ENCODE peak calls at places on chromosomes 13 and 19, in five cellular contexts. F is HCT116, U is H1, O is SK-N-SH, J is GM12878. S is an unnamed sample.

GRCh38 chr19:41351339-41352245 is 2.1 kb downstream of the TGFB1 start:
- DNase-seq in U (peak), J (no peak), O (peak), F (no peak), S (no peak)

GRCh38 chr13:70769771-70770326 is 661.6 kb upstream of the KLHL1 start:
- DNase-seq in U (no peak), J (no peak), F (no peak), O (peak), S (no peak)

GRCh38 chr13:87859261-87859660 is 188.1 kb downstream of the SLITRK5 start:
- DNase-seq in O (no peak), U (no peak), F (no peak), J (no peak), S (no peak)

GRCh38 chr19:36244066-36244465 is 29.2 kb downstream of the ZNF146 start:
- DNase-seq in U (peak), J (no peak), F (no peak), O (no peak), S (no peak)

GRCh38 chr13:113660066-113660465 is 2.1 kb upstream of the ATP4B start:
- DNase-seq in U (no peak), O (no peak), J (no peak), F (no peak), S (no peak)

GRCh38 chr19:55437410-55437809 is 5.7 kb downstream of the SHISA7 start:
- DNase-seq in J (no peak), F (peak), O (no peak), U (peak), S (peak)

GRCh38 chr19:55069137-55069858 is 6.3 kb upstream of the RDH13 start:
- DNase-seq in J (no peak), U (peak), F (no peak), O (peak), S (peak)

GRCh38 chr13:47326061-47326460 is 429.2 kb upstream of the HTR2A start:
- DNase-seq in F (no peak), J (no peak), O (no peak), U (no peak), S (no peak)

GRCh38 chr13:105937451-105937850 is 598.0 kb downstream of the EFNB2 start:
- DNase-seq in U (no peak), O (peak), F (no peak), J (no peak), S (no peak)

GRCh38 chr19:8240274-8241229 is 31.4 kb downstream of the CERS4 start:
- DNase-seq in F (peak), J (peak), O (peak), U (peak), S (peak)

DNA sequence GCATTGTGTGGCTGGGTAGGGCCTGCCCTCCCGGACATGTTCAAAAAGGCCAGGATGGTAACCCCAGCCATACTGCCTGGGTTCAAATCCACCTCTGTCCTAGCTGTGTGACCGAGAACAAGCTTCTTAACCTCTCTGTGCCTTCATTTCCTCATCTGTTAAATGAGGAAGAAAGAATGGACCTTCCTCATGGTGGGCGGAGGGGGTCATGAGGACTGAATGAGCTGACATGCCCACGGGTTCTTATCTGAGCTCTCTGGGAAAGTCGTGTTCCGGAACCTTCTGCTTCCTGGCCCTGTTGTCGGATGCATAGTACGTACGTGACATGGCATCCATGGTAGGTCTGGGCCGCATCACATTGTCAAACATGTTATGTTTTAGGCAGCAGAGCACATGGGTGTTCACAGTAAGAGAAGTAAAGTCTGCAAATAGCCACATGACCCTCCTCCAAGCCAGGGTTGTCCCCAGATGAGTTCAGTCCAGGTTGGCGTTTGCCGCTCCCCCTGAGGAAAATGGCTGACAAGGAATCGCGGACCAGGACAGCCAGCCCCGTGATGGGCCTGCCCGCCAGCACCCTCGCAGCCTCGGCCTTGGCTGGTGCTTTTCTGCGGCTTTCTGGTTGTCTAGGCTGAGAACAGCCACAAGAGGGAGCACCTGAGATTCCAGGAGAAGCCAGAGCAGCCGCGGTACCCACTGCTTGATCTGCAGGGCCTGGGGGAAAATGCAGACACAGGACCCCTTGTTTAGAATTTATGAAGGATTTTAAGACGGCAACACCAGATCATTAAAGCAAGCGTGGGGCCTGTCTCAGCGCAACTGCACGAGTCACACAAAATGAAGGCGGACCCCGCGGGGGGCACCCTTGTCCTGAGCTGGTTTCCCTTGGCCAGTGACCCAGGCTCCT is 2.4 kb upstream of the NTN5 start:
- DNase-seq in U (peak), J (no peak), O (peak), F (peak), S (peak)
- TF ChIP-seq JUND in U (peak), J (no peak), O (no peak), F (no peak), S (no peak)

DNA sequence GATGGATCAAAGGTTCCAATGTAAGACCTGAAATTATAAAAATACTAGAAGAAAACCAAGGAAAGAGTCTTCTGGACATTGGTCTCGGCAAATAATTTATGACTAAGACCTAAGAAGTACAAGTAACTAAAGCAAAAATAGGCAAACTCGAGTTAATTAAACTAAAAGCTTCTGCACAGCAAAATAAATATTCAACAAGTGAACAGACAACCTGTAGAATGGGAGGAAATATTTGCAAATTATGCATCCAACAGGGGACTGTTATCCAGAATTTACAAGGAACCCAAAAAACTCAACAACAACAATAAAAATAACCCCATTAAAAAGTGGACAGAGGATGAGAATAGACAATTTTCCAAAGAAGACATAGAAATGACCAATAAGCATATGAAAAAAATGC is 9.7 kb upstream of the SLAIN1 start:
- DNase-seq in U (no peak), J (no peak), F (no peak), O (no peak), S (no peak)
- TF ChIP-seq JUND in U (no peak), J (no peak), F (no peak), O (no peak), S (no peak)

GRCh38 chr13:28837111-28837510 is 17.0 kb downstream of the MTUS2 start:
- DNase-seq in O (no peak), J (no peak), U (no peak), F (no peak), S (no peak)

GRCh38 chr13:28826368-28826767 is 6.2 kb downstream of the MTUS2 start:
- DNase-seq in F (no peak), O (no peak), U (no peak), J (no peak), S (no peak)

GRCh38 chr13:28830580-28830979 is 10.4 kb downstream of the MTUS2 start:
- DNase-seq in O (no peak), J (no peak), F (no peak), U (no peak), S (no peak)

GRCh38 chr13:28831117-28831516 is 11.0 kb downstream of the MTUS2 start:
- DNase-seq in U (no peak), J (no peak), O (no peak), F (no peak), S (no peak)
- TF ChIP-seq JUND in U (no peak), J (no peak), O (no peak), F (no peak), S (no peak)

GRCh38 chr13:46229251-46229650 is 17.5 kb downstream of the LRRC63 start:
- DNase-seq in O (no peak), F (no peak), U (no peak), J (no peak), S (peak)

GRCh38 chr13:46235259-46235658 is 23.5 kb downstream of the LRRC63 start:
- DNase-seq in O (no peak), U (no peak), F (no peak), J (no peak), S (no peak)

GRCh38 chr13:46232281-46232680 is 20.6 kb downstream of the LRRC63 start:
- DNase-seq in F (no peak), J (no peak), O (no peak), U (no peak), S (no peak)
- TF ChIP-seq JUND in F (no peak), J (no peak), O (no peak), U (no peak), S (no peak)

GRCh38 chr13:110509478-110509926 is 52.0 kb downstream of the RAB20 start:
- DNase-seq in J (no peak), O (peak), U (no peak), F (no peak), S (no peak)
- TF ChIP-seq JUND in J (no peak), O (no peak), U (no peak), F (no peak), S (no peak)

GRCh38 chr19:18406749-18407148 is 9.3 kb upstream of the LRRC25 start:
- DNase-seq in U (no peak), J (no peak), O (no peak), F (no peak), S (no peak)

GRCh38 chr19:18399008-18399407 is 1.6 kb upstream of the LRRC25 start:
- DNase-seq in J (no peak), U (no peak), O (no peak), F (no peak), S (no peak)

GRCh38 chr19:18397242-18398202 is at the start of gene LRRC25:
- DNase-seq in J (no peak), O (peak), U (peak), F (no peak), S (no peak)

GRCh38 chr19:18396471-18397241 is 766 bp downstream of the LRRC25 start:
- DNase-seq in U (no peak), F (no peak), J (no peak), O (no peak), S (no peak)

DNA sequence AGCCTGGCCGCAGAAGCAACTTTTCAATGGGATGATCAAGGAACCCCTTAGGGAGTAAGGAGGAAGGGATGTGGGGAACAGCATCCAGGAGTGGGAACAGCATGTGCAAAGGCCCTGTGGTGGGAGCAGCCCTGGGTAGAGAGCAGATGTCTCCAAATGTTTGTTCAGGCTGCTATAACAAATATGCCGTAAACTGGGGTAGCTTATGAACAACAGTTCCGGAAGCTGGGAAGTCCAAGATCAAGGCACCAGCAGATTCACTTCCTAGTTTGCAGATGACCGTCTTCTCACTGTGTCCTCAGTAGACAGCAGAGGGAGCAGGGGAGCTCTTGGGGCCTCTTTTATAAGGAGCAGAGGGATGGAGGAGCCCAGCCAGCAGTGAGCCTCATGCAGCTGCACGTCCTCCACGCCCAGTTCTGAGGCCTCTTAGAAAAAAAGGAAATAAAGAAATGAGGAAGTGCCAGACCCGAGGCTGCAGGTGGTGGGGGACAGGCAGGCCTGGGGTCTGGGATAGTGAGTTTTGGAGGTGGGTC is 4.2 kb upstream of the LRRC25 start:
- DNase-seq in U (no peak), J (no peak), O (no peak), F (no peak), S (no peak)
- TF ChIP-seq JUND in U (no peak), J (no peak), O (no peak), F (no peak), S (no peak)

DNA sequence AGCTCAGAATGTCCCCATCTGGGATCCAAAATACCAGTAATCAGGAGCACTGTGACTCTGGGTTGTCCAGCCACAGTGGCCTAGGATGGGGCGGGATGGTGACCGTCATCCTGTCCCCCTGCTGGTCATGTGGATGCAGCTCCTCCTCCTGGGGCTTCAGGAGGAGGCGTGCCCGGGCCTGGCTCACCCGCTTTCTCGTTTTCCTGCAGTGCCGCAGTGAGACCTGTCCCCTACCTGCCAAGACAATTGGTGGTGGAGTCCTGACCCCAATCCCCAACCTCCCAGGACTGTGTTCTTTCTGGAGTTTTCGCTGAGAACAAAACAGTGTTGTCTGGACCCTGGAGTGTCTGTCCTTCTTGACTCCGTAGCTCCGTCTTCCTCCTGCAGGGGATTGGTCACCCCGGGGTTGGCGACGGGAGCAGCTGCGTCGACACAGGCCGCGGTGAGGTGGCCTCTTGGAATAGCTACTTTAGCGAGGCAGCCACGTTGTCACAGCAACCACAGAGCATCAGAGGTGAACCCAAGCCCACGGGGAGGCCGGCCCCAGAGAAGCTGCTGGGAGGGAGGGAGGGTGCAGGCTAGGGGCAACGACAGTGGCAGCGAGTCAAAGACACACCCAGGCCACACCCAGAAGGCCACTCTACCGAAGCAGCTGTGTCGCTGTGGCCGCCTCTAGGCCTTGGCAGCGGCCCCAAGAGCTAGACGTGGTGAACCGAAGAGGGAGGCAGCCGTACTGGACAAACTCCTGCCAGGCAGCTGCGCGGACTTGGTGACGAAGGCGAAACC is 10.1 kb upstream of the EMC10 start:
- DNase-seq in F (peak), O (peak), U (peak), J (no peak), S (no peak)
- TF ChIP-seq JUND in F (no peak), O (no peak), U (no peak), J (no peak), S (no peak)

S was measured in T47D.